ENCODE peak calls at places on chromosomes 11 and 22, in six cellular contexts. Z is K562, X is H1, I is GM12878, M is HCT116, C is HepG2. G is an unnamed sample.

GRCh38 chr22:35172452-35172851 is 84.8 kb upstream of the HMGXB4 start:
- DNase-seq in Z (no peak), X (no peak), I (no peak), M (no peak), C (no peak), G (no peak)

GRCh38 chr11:8638300-8638699 is 44.2 kb downstream of the TRIM66 start:
- DNase-seq in Z (peak), X (no peak), I (no peak), M (no peak), C (no peak), G (no peak)

GRCh38 chr22:28955817-28956216 is 72.4 kb downstream of the ZNRF3 start:
- DNase-seq in Z (no peak), X (no peak), I (peak), M (no peak), C (no peak), G (no peak)

GRCh38 chr11:79371724-79372123 is 69.1 kb downstream of the TENM4 start:
- DNase-seq in Z (no peak), X (no peak), I (no peak), M (no peak), C (no peak), G (no peak)

GRCh38 chr11:73288197-73288872 is 16.2 kb downstream of the P2RY6 start:
- DNase-seq in Z (no peak), X (no peak), I (no peak), M (no peak), C (no peak), G (no peak)

GRCh38 chr11:75667268-75667830 is 1.5 kb downstream of the MAP6 start:
- DNase-seq in Z (no peak), X (no peak), I (no peak), M (no peak), C (no peak), G (no peak)

GRCh38 chr22:22746963-22747933 is 102.8 kb downstream of the GGTLC2 start:
- DNase-seq in Z (no peak), X (no peak), I (no peak), M (no peak), C (no peak), G (no peak)

GRCh38 chr11:88280673-88281316 is 56.7 kb downstream of the CTSC start:
- DNase-seq in Z (no peak), X (no peak), I (no peak), M (no peak), C (no peak), G (no peak)

DNA sequence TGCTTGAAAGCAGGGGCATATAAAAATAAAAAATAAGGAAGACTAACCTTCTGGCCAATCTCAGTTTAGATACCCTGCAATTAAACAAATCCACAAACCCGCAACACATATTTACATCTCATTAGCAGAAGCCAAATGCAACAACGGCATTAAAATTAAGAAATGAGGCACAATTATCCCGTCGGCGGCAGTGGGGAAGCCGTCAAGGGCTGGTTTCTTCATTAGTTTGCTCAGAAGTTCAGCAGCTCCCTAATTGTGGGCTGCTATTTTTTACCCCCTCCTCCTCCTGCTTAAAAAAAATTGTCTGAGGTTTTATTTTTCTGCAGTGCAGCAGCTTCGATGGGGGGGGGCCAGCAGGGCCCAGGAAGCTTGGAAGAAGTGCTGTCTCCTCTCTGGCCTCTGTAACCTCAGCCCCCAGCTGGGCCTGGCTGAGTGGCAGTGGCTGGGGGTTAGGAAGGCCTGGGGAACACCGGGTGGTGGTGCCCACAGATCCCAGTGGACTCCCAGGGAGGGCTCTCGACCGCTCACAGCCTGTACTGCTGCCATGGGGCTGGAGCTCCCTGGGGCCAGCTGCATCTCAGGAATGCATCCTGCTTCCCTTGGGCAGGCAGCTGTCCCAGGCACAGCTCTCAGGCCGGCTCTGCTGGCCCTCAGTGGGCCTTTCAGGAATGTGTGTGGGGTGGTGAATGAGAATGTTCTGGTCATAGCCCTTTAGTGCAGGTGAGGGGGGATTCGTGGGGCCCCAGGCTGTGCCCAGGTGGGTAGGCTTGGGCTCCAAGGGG is 148.7 kb upstream of the B3GAT1 start:
- DNase-seq in Z (no peak), X (no peak), I (no peak), M (no peak), C (no peak), G (no peak)
- TF ChIP-seq ZNF274 in Z (no peak), X (no peak), I (no peak), M (no peak), C (no peak), G (no peak)

DNA sequence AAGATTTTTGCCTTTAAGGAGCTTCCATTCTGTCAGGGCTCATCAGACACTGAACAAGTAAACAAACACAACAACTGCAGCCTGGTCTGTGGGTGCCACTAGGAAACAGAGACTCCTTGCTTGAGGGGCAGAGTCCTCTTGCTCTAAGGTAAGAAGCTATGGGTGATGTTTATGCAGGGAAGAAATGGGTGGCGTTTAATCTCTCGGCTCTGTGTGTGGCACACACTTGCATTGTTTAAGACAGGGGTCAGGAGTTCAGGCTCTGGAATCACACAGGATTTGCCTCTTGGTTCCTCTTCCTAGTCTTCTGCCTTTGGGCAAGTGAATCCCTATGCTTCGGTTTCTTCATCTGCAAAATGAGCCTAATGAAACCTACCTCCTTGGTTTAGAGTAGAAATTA is 90.3 kb downstream of the PRR5L start:
- DNase-seq in Z (no peak), X (no peak), I (no peak), M (no peak), C (no peak), G (no peak)
- TF ChIP-seq YY1 in Z (no peak), X (no peak), I (no peak), M (no peak), C (no peak), G (no peak)

DNA sequence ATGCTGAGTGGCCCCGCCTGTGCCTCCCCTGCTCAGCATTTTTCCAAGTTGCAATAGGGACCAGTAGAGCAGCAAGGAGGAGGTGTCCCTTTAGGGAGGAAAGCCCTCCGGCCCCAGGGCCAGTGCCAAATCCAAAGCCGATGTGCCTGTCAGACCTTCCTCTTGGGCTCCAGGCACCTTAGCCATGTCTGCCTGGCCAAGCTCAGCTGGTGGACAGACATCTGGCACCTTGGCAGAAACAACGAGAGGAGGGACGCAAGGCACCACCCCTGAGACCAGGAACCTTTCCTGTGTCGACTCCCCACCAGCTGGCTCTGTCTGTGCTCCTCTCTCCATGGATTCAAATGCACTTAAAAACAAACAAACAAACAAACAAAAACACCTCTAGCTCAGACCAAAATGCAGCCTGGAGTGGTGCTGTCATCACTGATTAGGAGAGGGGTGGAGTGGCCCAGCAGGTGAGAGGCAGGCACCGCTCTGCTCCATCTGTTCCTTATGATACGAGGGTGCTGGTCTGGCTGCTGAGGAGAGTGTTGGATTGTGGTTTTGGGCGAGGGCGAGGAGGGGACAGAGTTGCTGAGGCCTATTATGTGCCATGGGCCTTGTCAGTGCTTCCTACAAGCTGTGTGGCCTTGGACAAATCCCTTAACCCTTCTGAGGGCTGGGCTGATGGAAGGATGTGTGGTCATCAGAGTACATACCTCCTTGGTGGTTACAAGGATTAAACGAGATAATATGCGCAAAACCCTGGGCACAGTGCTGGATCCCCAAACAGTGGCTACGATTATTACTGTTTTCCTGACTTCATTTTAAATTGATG is 46.2 kb downstream of the TP53I11 start:
- DNase-seq in Z (no peak), X (no peak), I (no peak), M (no peak), C (no peak), G (no peak)
- TF ChIP-seq ZNF274 in Z (no peak), X (no peak), I (no peak), M (no peak), C (no peak), G (no peak)

GRCh38 chr11:111526501-111526900 is 11.9 kb downstream of the HOATZ start:
- DNase-seq in Z (no peak), X (no peak), I (no peak), M (no peak), C (no peak), G (no peak)
- TF ChIP-seq YY1 in Z (no peak), X (no peak), I (no peak), M (no peak), C (no peak), G (no peak)

GRCh38 chr22:24583221-24583971 is 9.5 kb downstream of the LRRC75B start:
- DNase-seq in Z (no peak), X (no peak), I (no peak), M (no peak), C (peak), G (no peak)
- TF ChIP-seq ZNF274 in Z (no peak), X (no peak), I (no peak), M (no peak), C (peak), G (no peak)

GRCh38 chr22:20435436-20436308 is 2.0 kb downstream of the SCARF2 start:
- DNase-seq in Z (no peak), X (no peak), I (no peak), M (no peak), C (no peak), G (no peak)

GRCh38 chr22:20438066-20438677 is 547 bp upstream of the SCARF2 start:
- DNase-seq in Z (no peak), X (no peak), I (no peak), M (no peak), C (no peak), G (no peak)

GRCh38 chr22:20436309-20437252 is 1.0 kb downstream of the SCARF2 start:
- DNase-seq in Z (no peak), X (no peak), I (no peak), M (no peak), C (no peak), G (no peak)

GRCh38 chr22:20438678-20439492 is 1.3 kb upstream of the SCARF2 start:
- DNase-seq in Z (peak), X (no peak), I (no peak), M (no peak), C (peak), G (no peak)

GRCh38 chr22:20437253-20438065 is at the start of gene SCARF2:
- DNase-seq in Z (no peak), X (no peak), I (no peak), M (no peak), C (no peak), G (no peak)
- TF ChIP-seq YY1 in Z (no peak), X (no peak), I (no peak), M (no peak), C (no peak), G (no peak)

DNA sequence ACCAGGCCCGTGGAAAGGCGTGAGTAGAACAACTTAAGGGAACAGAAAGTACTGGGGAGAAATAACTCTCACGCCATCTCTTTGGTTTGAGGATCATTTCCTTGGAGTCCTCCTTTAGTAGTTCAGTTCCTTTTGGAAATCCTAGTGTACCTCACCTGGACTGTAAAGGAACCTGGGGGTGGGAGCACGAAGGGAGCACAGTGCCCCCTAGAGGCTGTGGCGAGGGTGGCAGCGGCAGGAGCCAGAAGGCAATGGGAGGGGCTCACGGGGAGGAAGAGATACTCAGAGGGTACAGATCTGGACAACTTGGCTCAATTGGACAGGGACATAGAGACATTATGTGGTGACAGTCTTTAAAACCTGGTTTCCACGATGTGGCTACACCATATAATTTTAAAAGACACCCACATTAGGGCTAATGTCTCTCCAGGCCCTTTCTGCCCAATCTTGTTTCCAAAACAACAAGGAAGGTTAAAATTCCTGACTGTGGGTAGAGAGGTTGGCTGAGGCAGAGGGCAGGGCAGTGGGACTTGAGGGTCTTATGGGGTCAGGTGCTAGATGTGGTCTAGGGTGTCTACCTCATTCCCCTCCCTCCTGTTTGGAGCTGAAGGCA is 87.0 kb downstream of the CSNK2A3 start:
- DNase-seq in Z (peak), X (no peak), I (no peak), M (peak), C (no peak), G (peak)
- TF ChIP-seq ZNF274 in Z (no peak), X (no peak), I (no peak), M (no peak), C (no peak), G (no peak)

GRCh38 chr11:61187505-61188130 is 15.7 kb upstream of the PGA3 start:
- DNase-seq in Z (peak), X (peak), I (peak), M (peak), C (peak), G (peak)
- TF ChIP-seq YY1 in Z (no peak), X (no peak), I (peak), M (no peak), C (no peak), G (no peak)

GRCh38 chr11:3225826-3226750 is 6.1 kb downstream of the MRGPRE start:
- DNase-seq in Z (no peak), X (no peak), I (no peak), M (no peak), C (no peak), G (no peak)

GRCh38 chr11:3228445-3228829 is 3.8 kb downstream of the MRGPRE start:
- DNase-seq in Z (no peak), X (no peak), I (no peak), M (no peak), C (no peak), G (no peak)

GRCh38 chr11:3226846-3227567 is 5.2 kb downstream of the MRGPRE start:
- DNase-seq in Z (no peak), X (no peak), I (no peak), M (no peak), C (no peak), G (no peak)

GRCh38 chr11:3229673-3230630 is 2.3 kb downstream of the MRGPRE start:
- DNase-seq in Z (no peak), X (no peak), I (no peak), M (no peak), C (no peak), G (no peak)

GRCh38 chr11:3227568-3228444 is 4.4 kb downstream of the MRGPRE start:
- DNase-seq in Z (no peak), X (no peak), I (no peak), M (no peak), C (no peak), G (no peak)
- TF ChIP-seq ZNF274 in Z (no peak), X (no peak), I (no peak), M (no peak), C (no peak), G (no peak)

DNA sequence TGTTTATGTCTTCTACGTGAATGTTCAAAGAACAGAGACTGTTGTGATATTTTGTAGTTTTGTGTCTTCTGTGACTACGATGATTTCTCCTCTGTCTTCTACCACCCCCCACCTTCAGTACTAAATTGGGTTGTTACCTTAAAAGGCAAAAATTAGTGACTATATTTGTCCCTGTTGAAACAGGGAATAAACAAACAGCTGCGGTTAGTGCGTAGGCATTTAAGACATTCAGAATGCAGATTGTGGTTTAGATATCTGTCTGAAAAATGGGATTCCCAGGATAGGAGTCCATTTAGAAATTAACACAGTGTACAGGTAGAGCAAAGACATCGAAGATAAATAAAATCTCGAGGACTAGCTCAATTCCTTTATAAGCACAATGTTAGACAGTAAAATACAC is 15.6 kb upstream of the ARHGAP42 start:
- DNase-seq in Z (no peak), X (no peak), I (no peak), M (no peak), C (peak), G (no peak)
- TF ChIP-seq YY1 in Z (no peak), X (no peak), I (no peak), M (no peak), C (no peak), G (no peak)

G was measured in NT2/D1.